ENCODE peak calls at places on chromosomes 6 and 20, in five cellular contexts. L is PC-3, H is HepG2, P is fibroblast of lung, U is hepatocyte. T is an unnamed sample. For H3K4me1, the result is how much of the 10 kb centered on the place peaks cover.

GRCh38 chr6:90319044-90319443 is 22.4 kb upstream of the BACH2 start:
- DNase-seq in L (no peak), H (no peak), P (peak), U (peak), T (peak)

GRCh38 chr6:137145421-137145820 is 28.0 kb downstream of the IL22RA2 start:
- DNase-seq in L (no peak), H (no peak), P (no peak), U (no peak), T (peak)

GRCh38 chr20:47133809-47134456 is 222.6 kb downstream of the ZMYND8 start:
- DNase-seq in L (peak), H (no peak), P (peak), U (peak), T (peak)

GRCh38 chr6:47145212-47145611 is 103.1 kb upstream of the ADGRF1 start:
- DNase-seq in L (no peak), H (no peak), P (peak), U (no peak), T (peak)

GRCh38 chr20:39670987-39671386 is 708.8 kb downstream of the DHX35 start:
- DNase-seq in L (no peak), H (no peak), P (no peak), U (no peak), T (no peak)

GRCh38 chr6:132736239-132736638 is 21.5 kb downstream of the VNN2 start:
- DNase-seq in L (no peak), H (no peak), P (no peak), U (no peak), T (no peak)

GRCh38 chr6:143616741-143617140 is 61.0 kb upstream of the PHACTR2 start:
- DNase-seq in L (no peak), H (no peak), P (no peak), U (no peak), T (no peak)

GRCh38 chr6:150641398-150642139 is 41.9 kb downstream of the PLEKHG1 start:
- DNase-seq in L (no peak), H (no peak), P (peak), U (no peak), T (peak)

GRCh38 chr6:39906318-39906761 is 27.9 kb downstream of the MOCS1 start:
- DNase-seq in L (no peak), H (no peak), P (no peak), U (no peak), T (no peak)

GRCh38 chr6:143556529-143556928 is 45.0 kb upstream of the FUCA2 start:
- DNase-seq in L (no peak), H (no peak), P (peak), U (no peak), T (peak)

GRCh38 chr20:3135507-3136070 is 24.1 kb downstream of the FASTKD5 start:
- DNase-seq in L (peak), H (no peak), P (peak), U (no peak), T (peak)

GRCh38 chr6:54991761-54992330 is 145.3 kb downstream of the FAM83B start:
- DNase-seq in L (no peak), H (no peak), P (no peak), U (no peak), T (no peak)

GRCh38 chr20:38872036-38872435 is 54.2 kb upstream of the FAM83D start:
- DNase-seq in L (peak), H (no peak), P (no peak), U (no peak), T (no peak)

GRCh38 chr20:5780233-5781217 is 30.3 kb downstream of the SHLD1 start:
- DNase-seq in L (peak), H (no peak), P (peak), U (no peak), T (peak)

GRCh38 chr6:107545761-107546160 is 55.8 kb downstream of the SOBP start:
- DNase-seq in L (peak), H (no peak), P (no peak), U (no peak), T (no peak)

GRCh38 chr6:22904413-22904812 is 335.0 kb downstream of the HDGFL1 start:
- DNase-seq in L (no peak), H (no peak), P (peak), U (no peak), T (no peak)

GRCh38 chr20:47453167-47453782 is 48.4 kb upstream of the NCOA3 start:
- DNase-seq in L (peak), H (peak), P (peak), U (peak), T (peak)

GRCh38 chr6:127341471-127342202 is 1.8 kb downstream of the ECHDC1 start:
- DNase-seq in L (peak), H (no peak), P (no peak), U (no peak), T (no peak)

GRCh38 chr20:19903168-19903676 is 113.9 kb upstream of the NAA20 start:
- DNase-seq in L (no peak), H (peak), P (peak), U (peak), T (no peak)

GRCh38 chr20:56418385-56418861 is 6.4 kb downstream of the CASS4 start:
- DNase-seq in L (no peak), H (no peak), P (no peak), U (no peak), T (peak)
- H3K4me1 ChIP-seq in L (under half), H (half or more), P (under half), U (under half), T (half or more)

GRCh38 chr6:71194730-71195129 is 93.9 kb upstream of the OGFRL1 start:
- DNase-seq in L (peak), H (no peak), P (peak), U (no peak), T (peak)
- TF ChIP-seq EZH2 in L (no peak), H (no peak), P (no peak), U (no peak), T (no peak)

GRCh38 chr20:45352729-45353128 is 4.5 kb upstream of the SDC4 start:
- DNase-seq in L (no peak), H (no peak), P (no peak), U (no peak), T (no peak)

GRCh38 chr20:45347297-45347935 is 808 bp downstream of the SDC4 start:
- DNase-seq in L (no peak), H (no peak), P (peak), U (no peak), T (peak)

GRCh38 chr20:45346851-45347250 is 1.4 kb downstream of the SDC4 start:
- DNase-seq in L (peak), H (no peak), P (peak), U (no peak), T (no peak)

GRCh38 chr20:45347936-45348809 is at the start of gene SDC4:
- DNase-seq in L (peak), H (no peak), P (peak), U (peak), T (peak)

GRCh38 chr20:45350217-45350616 is 2.0 kb upstream of the SDC4 start:
- DNase-seq in L (no peak), H (no peak), P (no peak), U (no peak), T (no peak)
- H3K4me1 ChIP-seq in L (under half), H (half or more), P (under half), U (under half), T (under half)

DNA sequence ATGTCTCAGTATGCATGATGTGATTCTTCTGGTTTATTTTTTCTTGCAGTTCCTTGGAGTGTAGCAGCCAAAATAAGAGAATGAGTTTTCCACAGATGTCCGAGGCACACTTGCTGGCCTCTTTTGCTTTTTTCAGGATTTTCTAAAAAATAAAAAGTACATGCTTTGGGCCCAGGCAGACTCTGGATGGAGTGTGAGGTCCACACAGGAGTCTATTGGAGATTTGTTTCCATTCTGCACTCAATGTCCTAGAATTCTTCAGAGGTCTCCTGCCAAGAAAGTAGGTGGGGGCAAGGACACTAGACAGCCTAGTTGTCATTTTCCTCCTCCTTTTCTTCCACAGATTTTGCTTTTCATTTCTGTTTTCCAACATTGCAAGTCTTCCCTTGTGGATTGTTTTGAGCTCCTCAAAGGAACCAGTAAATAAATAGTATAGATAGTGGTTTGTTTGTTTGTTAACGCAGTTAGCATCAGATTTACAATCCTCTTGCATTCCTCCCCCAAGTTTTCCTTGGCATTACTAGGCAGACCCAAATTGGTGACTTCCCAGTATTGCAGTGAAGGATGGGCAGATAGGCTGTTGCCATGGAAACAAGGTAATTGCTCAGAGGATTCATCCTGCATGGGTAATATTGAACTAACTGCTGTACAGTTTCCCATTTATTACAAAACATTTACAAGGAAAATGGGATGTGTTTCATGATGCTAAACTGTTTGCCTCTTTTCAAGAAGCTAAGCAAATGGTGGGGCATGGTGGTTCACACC is 477.4 kb downstream of the EPM2A start:
- DNase-seq in L (no peak), H (no peak), P (no peak), U (no peak), T (no peak)
- TF ChIP-seq EZH2 in L (no peak), H (no peak), P (no peak), U (no peak), T (no peak)

DNA sequence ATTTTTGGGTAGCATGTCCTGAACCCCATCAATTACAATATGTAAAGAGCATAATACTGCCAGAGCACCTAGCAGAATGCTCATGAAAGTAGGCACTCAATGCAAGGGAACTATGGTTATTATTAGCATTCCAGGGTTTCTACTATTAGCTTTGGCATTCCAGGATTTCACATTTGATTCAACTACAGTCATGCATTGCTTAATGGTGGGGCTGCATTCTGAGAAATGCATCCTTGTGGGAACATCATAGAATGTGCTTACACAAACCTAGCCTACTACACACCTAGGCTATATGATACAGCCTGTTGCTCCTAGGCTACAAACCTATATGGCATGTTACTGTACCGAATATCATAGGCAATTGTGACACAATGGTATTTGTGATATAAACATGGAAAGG is 247.8 kb downstream of the CD83 start:
- DNase-seq in L (no peak), H (no peak), P (peak), U (no peak), T (peak)
- H3K4me1 ChIP-seq in L (under half), H (under half), P (under half), U (under half), T (under half)

GRCh38 chr6:142146828-142147662 is at the start of the genes NMBR and VTA1:
- DNase-seq in L (peak), H (peak), P (peak), U (peak), T (peak)
- TF ChIP-seq EZH2 in L (no peak), H (no peak), P (no peak), U (no peak), T (no peak)

GRCh38 chr20:21513881-21514540 is at the start of gene NKX2-2:
- DNase-seq in L (no peak), H (no peak), P (peak), U (no peak), T (no peak)
- H3K4me1 ChIP-seq in L (under half), H (under half), P (under half), U (under half), T (under half)

T was measured in GM23248.